ENCODE peak calls at places on chromosomes 6 and 20, in ten cellular contexts. H, S, G, U, I, R, Q, V, M and C are unnamed samples.

GRCh38 chr6:144063744-144064401 is 31.5 kb downstream of the SF3B5 start:
- DNase-seq in S (peak), U (peak), R (peak), V (peak), H (peak), M (peak), I (peak), Q (peak), G (peak), C (peak)

GRCh38 chr6:2579789-2580570 is 170.7 kb downstream of the MYLK4 start:
- DNase-seq in M (peak), S (no peak), U (no peak), V (no peak), H (no peak), Q (no peak), G (no peak), R (no peak), I (no peak), C (no peak)

GRCh38 chr6:169864148-169865030 is 113.0 kb downstream of the ERMARD start:
- DNase-seq in G (peak), V (no peak), Q (no peak), H (no peak), I (no peak), U (peak), R (peak), S (peak), M (no peak), C (no peak)

GRCh38 chr6:143449731-143450452 is 603 bp downstream of the ADAT2 start:
- DNase-seq in V (peak), U (no peak), Q (no peak), M (no peak), S (no peak), R (no peak), I (no peak), G (peak), H (peak), C (no peak)

GRCh38 chr20:46974669-46975434 is 80.2 kb downstream of the EYA2 start:
- DNase-seq in U (no peak), V (peak), Q (no peak), S (no peak), M (no peak), I (peak), H (no peak), R (no peak), G (no peak), C (no peak)

GRCh38 chr20:12414446-12415274 is 497.0 kb downstream of the BTBD3 start:
- DNase-seq in R (no peak), S (no peak), H (no peak), V (no peak), Q (no peak), I (no peak), M (no peak), G (no peak), U (no peak), C (no peak)

GRCh38 chr6:90294989-90295853 is 1.4 kb downstream of the BACH2 start:
- DNase-seq in Q (peak), S (peak), H (peak), G (peak), R (peak), U (peak), M (no peak), V (peak), I (peak), C (peak)

GRCh38 chr6:13251242-13251641 is 77.1 kb downstream of the TBC1D7 start:
- DNase-seq in H (no peak), R (no peak), Q (no peak), M (no peak), V (no peak), U (no peak), I (no peak), S (no peak), G (no peak), C (no peak)

GRCh38 chr6:49142422-49143151 is 320.5 kb downstream of the MMUT start:
- DNase-seq in U (no peak), M (no peak), R (no peak), S (no peak), V (no peak), G (no peak), Q (no peak), H (no peak), I (no peak), C (no peak)

GRCh38 chr6:30743099-30744053 is 889 bp upstream of the FLOT1 start:
- DNase-seq in I (peak), H (peak), V (no peak), S (no peak), R (peak), U (peak), Q (no peak), G (peak), M (no peak), C (no peak)

GRCh38 chr6:111642463-111643158 is 36.9 kb upstream of the TRAF3IP2 start:
- DNase-seq in U (no peak), H (peak), I (no peak), S (peak), Q (peak), G (peak), V (no peak), R (peak), M (no peak), C (peak)

GRCh38 chr20:46772901-46773300 is 63.5 kb downstream of the SLC2A10 start:
- DNase-seq in V (no peak), R (no peak), I (no peak), M (no peak), G (no peak), U (no peak), Q (no peak), H (no peak), S (no peak), C (no peak)

GRCh38 chr6:106556368-106556960 is 72.8 kb downstream of the RTN4IP1 start:
- DNase-seq in M (no peak), R (no peak), Q (no peak), G (no peak), V (no peak), S (no peak), I (no peak), H (peak), U (no peak), C (no peak)

GRCh38 chr6:170250981-170251775 is 39.7 kb downstream of the DLL1 start:
- DNase-seq in H (no peak), U (no peak), M (no peak), Q (no peak), V (no peak), G (no peak), I (no peak), R (peak), S (no peak), C (no peak)

GRCh38 chr6:22457986-22458385 is 111.4 kb upstream of the HDGFL1 start:
- DNase-seq in U (no peak), I (no peak), R (no peak), G (no peak), M (no peak), S (no peak), Q (no peak), H (no peak), V (no peak), C (no peak)

GRCh38 chr6:163346529-163346961 is 68.0 kb upstream of the QKI start:
- DNase-seq in Q (no peak), H (no peak), M (no peak), R (no peak), G (no peak), I (no peak), U (no peak), V (no peak), S (no peak), C (no peak)

GRCh38 chr6:163347021-163347446 is 67.5 kb upstream of the QKI start:
- DNase-seq in R (no peak), H (no peak), U (no peak), M (no peak), G (no peak), S (no peak), I (no peak), Q (no peak), V (no peak), C (no peak)

GRCh38 chr6:163349696-163350095 is 64.8 kb upstream of the QKI start:
- DNase-seq in M (no peak), U (no peak), Q (no peak), G (no peak), V (no peak), I (no peak), R (no peak), S (no peak), H (no peak), C (no peak)

GRCh38 chr6:163352011-163352685 is 62.4 kb upstream of the QKI start:
- DNase-seq in U (no peak), M (no peak), H (no peak), G (no peak), R (no peak), S (no peak), I (no peak), Q (no peak), V (no peak), C (no peak)

GRCh38 chr6:163349001-163349680 is 65.4 kb upstream of the QKI start:
- DNase-seq in H (no peak), I (no peak), U (no peak), M (no peak), Q (no peak), V (no peak), G (no peak), R (peak), S (no peak), C (no peak)
- TF ChIP-seq POLR2AphosphoS5 in H (no peak), I (no peak), U (no peak), M (no peak), Q (no peak), V (no peak), G (no peak), R (peak), S (no peak), C (no peak)

GRCh38 chr20:63740501-63741353 is 1.2 kb downstream of the SLC2A4RG start:
- DNase-seq in R (peak), U (peak), M (peak), G (peak), S (peak), Q (peak), V (peak), I (peak), H (peak), C (no peak)
- TF ChIP-seq POLR2A in R (peak), U (no peak), M (no peak), G (peak), S (no peak), Q (no peak), V (peak), I (peak), H (no peak), C (no peak)

GRCh38 chr6:5041955-5042354 is 38.1 kb upstream of the RPP40 start:
- DNase-seq in S (no peak), R (no peak), U (no peak), M (no peak), Q (no peak), V (no peak), G (no peak), H (no peak), I (no peak), C (no peak)

GRCh38 chr6:5044866-5045265 is 40.3 kb upstream of the PPP1R3G start:
- DNase-seq in S (no peak), V (no peak), H (no peak), G (no peak), Q (no peak), R (no peak), I (no peak), U (no peak), M (no peak), C (no peak)

GRCh38 chr6:5050009-5050408 is 35.1 kb upstream of the PPP1R3G start:
- DNase-seq in V (no peak), R (no peak), G (no peak), H (no peak), U (no peak), Q (no peak), M (no peak), I (no peak), S (no peak), C (no peak)

GRCh38 chr6:5042436-5042835 is 38.6 kb upstream of the RPP40 start:
- DNase-seq in R (no peak), U (no peak), M (no peak), Q (no peak), H (no peak), V (no peak), G (no peak), I (no peak), S (no peak), C (no peak)

GRCh38 chr6:5045417-5045816 is 39.7 kb upstream of the PPP1R3G start:
- DNase-seq in M (no peak), G (no peak), S (no peak), V (no peak), U (no peak), Q (no peak), R (no peak), I (no peak), H (no peak), C (no peak)
- TF ChIP-seq POLR2AphosphoS5 in M (no peak), G (no peak), S (no peak), V (no peak), U (no peak), Q (no peak), R (no peak), I (no peak), H (no peak), C (no peak)

GRCh38 chr6:79630883-79631799 is at the start of gene SH3BGRL2:
- DNase-seq in V (peak), M (peak), H (peak), Q (peak), U (peak), S (peak), G (peak), R (peak), I (peak), C (peak)
- TF ChIP-seq POLR2A in V (peak), M (no peak), H (peak), Q (no peak), U (no peak), S (no peak), G (peak), R (peak), I (no peak), C (no peak)

GRCh38 chr6:42418739-42419138 is 33.0 kb downstream of the TRERF1 start:
- DNase-seq in R (no peak), I (no peak), Q (no peak), H (no peak), S (no peak), M (no peak), G (no peak), U (no peak), V (no peak), C (no peak)
- TF ChIP-seq POLR2AphosphoS5 in R (no peak), I (no peak), Q (no peak), H (no peak), S (no peak), M (no peak), G (no peak), U (no peak), V (no peak), C (no peak)

DNA sequence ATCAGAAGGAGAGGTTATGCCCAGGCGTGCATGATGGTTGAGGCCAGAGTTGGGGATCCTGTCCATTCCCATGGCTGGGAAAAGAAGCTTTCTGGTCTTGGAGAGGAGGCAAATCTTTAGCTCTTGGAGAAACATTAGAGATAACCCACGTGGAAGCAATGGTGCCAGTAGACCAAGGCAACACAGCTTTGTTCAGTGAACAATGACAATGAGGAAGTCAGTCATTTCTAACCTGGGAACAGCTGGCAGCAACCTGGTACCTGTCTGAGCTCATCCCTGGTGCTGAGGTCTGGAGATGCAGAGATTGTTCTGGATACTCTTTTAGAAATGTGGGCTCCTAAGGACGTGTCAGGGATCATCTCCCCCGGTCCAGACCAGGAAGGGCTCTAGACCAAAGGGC is 76.7 kb upstream of the PAX1 start:
- DNase-seq in H (no peak), M (no peak), U (no peak), S (no peak), G (no peak), I (no peak), R (no peak), V (no peak), Q (no peak), C (no peak)
- TF ChIP-seq POLR2A in H (no peak), M (no peak), U (no peak), S (no peak), G (no peak), I (no peak), R (no peak), V (no peak), Q (no peak), C (no peak)

DNA sequence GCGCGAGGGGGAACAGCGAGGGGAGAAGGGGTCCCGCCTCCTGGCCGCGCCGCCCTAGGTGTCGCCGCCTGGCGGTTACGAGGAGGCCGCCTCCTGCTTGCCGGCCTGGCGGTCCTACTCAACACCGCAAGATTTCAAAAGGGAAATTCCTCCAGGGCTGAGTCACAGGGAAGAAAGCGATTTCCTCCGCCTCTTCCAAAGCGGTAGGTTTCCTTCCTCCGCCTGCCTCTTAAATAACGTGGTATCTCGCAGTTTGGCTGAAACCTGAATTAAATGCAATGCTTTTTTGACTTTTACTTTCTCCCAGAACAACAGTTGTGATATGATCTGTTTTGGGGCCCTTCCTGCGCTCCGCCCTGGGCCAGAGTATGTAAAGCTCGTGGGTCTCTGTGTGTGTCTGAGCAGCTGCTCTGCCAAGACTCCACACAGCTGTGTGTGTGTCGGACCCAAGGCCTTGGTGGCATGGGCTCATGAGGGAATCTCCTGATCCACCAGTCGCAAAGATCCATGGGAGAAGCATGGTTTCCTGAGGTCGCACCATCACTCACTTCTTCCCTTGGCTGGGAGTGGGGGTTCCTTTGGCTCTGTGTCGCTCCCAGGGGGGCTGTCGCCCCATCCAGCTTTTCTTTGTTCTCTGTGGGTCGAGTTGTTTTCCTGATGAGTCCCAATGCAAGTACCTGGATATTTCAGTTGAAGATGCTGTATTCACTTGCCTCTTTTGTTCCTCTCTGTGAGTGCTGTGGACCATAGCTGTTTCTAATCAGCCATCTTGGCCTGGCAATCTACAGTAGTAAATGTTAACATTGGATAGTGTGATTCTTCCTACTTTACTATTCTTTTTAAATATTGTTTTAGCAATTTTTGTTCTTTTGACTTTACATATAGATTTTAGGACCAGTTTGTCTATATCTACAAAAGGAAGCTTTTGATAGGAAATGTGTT is 31.6 kb upstream of the NOTCH4 start:
- DNase-seq in R (peak), S (peak), Q (peak), G (peak), M (peak), I (peak), V (peak), U (peak), H (peak), C (no peak)
- TF ChIP-seq POLR2AphosphoS5 in R (peak), S (peak), Q (peak), G (no peak), M (peak), I (peak), V (peak), U (peak), H (peak), C (no peak)